ENCODE peak calls at places on chromosomes 12 and 14, in nine cellular contexts. W, G, E, A, S, M, Z, K and P are unnamed samples.

GRCh38 chr14:52268191-52269061 is 928 bp downstream of the PTGDR start:
- DNase-seq in W (no peak), G (peak), A (peak), Z (no peak), S (no peak), M (no peak), E (no peak), K (no peak), P (no peak)

GRCh38 chr14:77281852-77282251 is 10.8 kb upstream of the NGB start:
- DNase-seq in S (no peak), E (no peak), A (no peak), Z (no peak), K (no peak), W (no peak), M (no peak), G (no peak), P (no peak)

GRCh38 chr12:3124917-3125316 is 47.7 kb downstream of the TSPAN9 start:
- DNase-seq in Z (no peak), K (no peak), A (no peak), M (no peak), E (no peak), S (no peak), W (no peak), G (no peak), P (no peak)

GRCh38 chr12:31966558-31967205 is 7.5 kb downstream of the RESF1 start:
- DNase-seq in A (no peak), S (no peak), Z (no peak), M (no peak), G (no peak), K (no peak), E (no peak), W (no peak), P (no peak)

GRCh38 chr14:52397844-52398243 is 83.7 kb downstream of the PTGER2 start:
- DNase-seq in E (no peak), M (no peak), Z (no peak), S (no peak), W (no peak), A (no peak), G (no peak), K (no peak), P (no peak)

GRCh38 chr14:100524933-100525243 is 62.3 kb downstream of the BEGAIN start:
- DNase-seq in E (peak), W (no peak), G (peak), K (peak), Z (peak), M (no peak), S (no peak), A (no peak), P (peak)

GRCh38 chr12:22321018-22321605 is 13.4 kb downstream of the ST8SIA1 start:
- DNase-seq in M (no peak), G (peak), A (no peak), E (no peak), S (no peak), Z (no peak), K (no peak), W (no peak), P (no peak)

GRCh38 chr14:50602035-50602434 is 42.1 kb downstream of the ATL1 start:
- DNase-seq in Z (no peak), M (no peak), A (no peak), G (no peak), W (no peak), S (no peak), E (no peak), K (peak), P (no peak)

GRCh38 chr14:96567289-96567899 is 65.2 kb downstream of the PAPOLA start:
- DNase-seq in G (peak), A (no peak), W (no peak), M (no peak), Z (no peak), S (peak), K (peak), E (no peak), P (no peak)

GRCh38 chr12:55718650-55719275 is 1.4 kb upstream of the RDH5 start:
- DNase-seq in G (peak), S (no peak), Z (no peak), K (no peak), E (no peak), W (no peak), M (no peak), A (no peak), P (no peak)
- H3K27ac ChIP-seq in G (peak), S (peak), Z (peak), K (no peak), E (peak), W (peak), M (peak), A (no peak), P (peak)

GRCh38 chr14:78725086-78725485 is 554.9 kb downstream of the NRXN3 start:
- DNase-seq in S (no peak), G (peak), Z (no peak), W (no peak), E (no peak), A (peak), K (no peak), M (no peak), P (no peak)
- TF ChIP-seq POLR2AphosphoS5 in S (no peak), G (no peak), Z (no peak), W (no peak), E (no peak), A (no peak), K (no peak), M (no peak), P (no peak)

DNA sequence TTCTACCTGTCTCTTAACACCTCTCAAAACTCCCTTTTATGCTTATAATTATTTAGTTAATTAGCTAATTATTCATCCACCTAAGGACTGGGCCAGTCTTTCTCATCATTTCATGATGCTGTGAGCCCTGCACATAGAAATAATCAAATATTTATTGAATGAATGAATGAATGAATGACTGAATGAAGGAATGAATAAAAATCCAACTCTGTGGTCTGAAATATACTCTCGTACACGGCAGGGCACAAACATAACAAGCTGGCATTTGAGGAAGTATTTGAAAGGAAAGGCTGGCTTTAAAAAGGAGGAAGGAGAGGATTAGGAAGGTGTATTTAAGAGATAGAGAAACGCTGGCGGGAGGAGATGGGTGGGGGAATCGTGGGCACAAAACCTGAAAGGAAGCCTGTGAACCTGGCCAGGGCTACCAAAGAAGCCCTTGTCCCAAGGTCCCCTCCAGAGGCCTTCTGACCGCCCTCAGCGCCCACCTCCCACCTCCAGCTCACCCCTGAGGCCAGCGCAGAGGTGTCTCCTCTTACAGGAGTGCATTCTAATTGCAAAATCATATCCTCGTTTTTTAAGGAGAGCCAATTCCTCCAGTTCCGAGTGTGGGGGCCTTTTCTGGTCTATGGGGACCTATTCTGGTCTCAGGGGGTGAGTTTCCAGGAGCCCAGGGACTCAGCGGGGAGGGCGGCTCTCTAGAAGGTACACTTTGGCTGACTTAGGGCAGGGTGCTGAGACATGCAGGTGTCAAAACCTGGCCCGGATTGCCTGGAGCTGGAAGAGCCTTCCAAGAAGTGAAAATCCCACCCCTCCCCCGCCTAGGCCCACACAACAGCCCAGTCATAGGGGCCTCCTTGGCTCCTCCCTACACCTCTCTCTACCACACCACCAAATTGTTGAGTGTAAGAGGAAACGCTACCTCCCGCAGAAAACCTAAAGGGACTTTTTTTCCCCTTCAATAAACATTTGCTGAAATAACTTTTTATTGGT is 8.7 kb upstream of the JDP2 start:
- DNase-seq in M (no peak), A (no peak), G (peak), Z (peak), E (no peak), W (peak), K (peak), S (no peak), P (no peak)
- H3K27ac ChIP-seq in M (no peak), A (no peak), G (no peak), Z (no peak), E (no peak), W (no peak), K (peak), S (peak), P (no peak)

GRCh38 chr14:74905595-74906142 is 17.4 kb downstream of the RPS6KL1 start:
- DNase-seq in M (peak), E (no peak), K (peak), S (no peak), Z (peak), A (peak), G (peak), W (peak), P (peak)
- TF ChIP-seq POLR2AphosphoS5 in M (no peak), E (peak), K (peak), S (peak), Z (no peak), A (peak), G (no peak), W (peak), P (no peak)

DNA sequence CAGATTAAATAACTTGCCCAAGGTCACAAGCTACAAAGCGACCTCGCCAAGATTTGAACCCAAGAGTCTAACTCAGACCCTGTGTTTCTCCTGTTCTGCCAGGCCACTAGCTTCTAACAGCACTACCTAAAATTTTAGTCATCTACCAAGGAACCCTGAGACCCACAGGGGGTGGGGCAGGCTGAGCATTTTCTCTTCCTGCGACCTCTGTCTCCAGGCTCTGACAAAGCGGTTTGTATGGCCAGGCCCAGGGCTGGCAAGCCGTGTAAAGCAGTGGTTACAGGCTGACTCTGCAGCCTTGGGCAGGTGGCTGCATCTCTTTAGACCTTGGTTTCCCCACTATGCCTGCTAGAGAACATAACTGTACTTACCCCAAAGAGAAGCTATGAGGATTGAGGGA is 5.3 kb downstream of the VDR start:
- DNase-seq in M (no peak), W (no peak), Z (no peak), E (no peak), G (no peak), K (no peak), A (no peak), S (no peak), P (peak)
- H3K27ac ChIP-seq in M (peak), W (no peak), Z (no peak), E (no peak), G (no peak), K (no peak), A (no peak), S (no peak), P (no peak)